ENCODE peak calls at places on chromosomes 1 and 21, in five cellular contexts. C is AG04449, J is skeletal muscle cell, H is posterior cingulate gyrus, E is fibroblast of pulmonary artery. V is an unnamed sample.

GRCh38 chr1:174114788-174115448 is 44.4 kb upstream of the RABGAP1L start:
- DNase-seq in C (no peak), J (peak; percentile 2), H (no peak), E (peak; percentile 58), V (no peak)

GRCh38 chr1:41364444-41365319 is 3.4 kb downstream of the FOXO6 start:
- DNase-seq in C (no peak), J (no peak), H (peak; percentile 83), E (no peak), V (no peak)

GRCh38 chr21:33059319-33059894 is 10.5 kb upstream of the OLIG1 start:
- DNase-seq in C (no peak), J (no peak), H (no peak), E (no peak), V (no peak)

GRCh38 chr1:230750986-230751625 is 3.9 kb downstream of the CAPN9 start:
- DNase-seq in C (no peak), J (no peak), H (no peak), E (no peak), V (no peak)

GRCh38 chr1:232542633-232543032 is 87.3 kb downstream of the SIPA1L2 start:
- DNase-seq in C (no peak), J (no peak), H (no peak), E (no peak), V (no peak)

GRCh38 chr1:172719066-172719627 is 60.2 kb downstream of the FASLG start:
- DNase-seq in C (no peak), J (no peak), H (no peak), E (peak; percentile 23), V (no peak)

GRCh38 chr1:177306019-177306415 is 135.3 kb downstream of the BRINP2 start:
- DNase-seq in C (no peak), J (no peak), H (no peak), E (no peak), V (no peak)

GRCh38 chr1:61680500-61680899 is 44.4 kb downstream of the TM2D1 start:
- DNase-seq in C (no peak), J (no peak), H (no peak), E (no peak), V (no peak)

GRCh38 chr1:9615316-9616063 is 26.8 kb downstream of the TMEM201 start:
- DNase-seq in C (no peak), J (no peak), H (peak; percentile 93), E (peak; percentile 42), V (peak; percentile 46)

GRCh38 chr1:46333300-46334029 is 7.1 kb upstream of the NSUN4 start:
- DNase-seq in C (no peak), J (no peak), H (no peak), E (peak; percentile 57), V (no peak)

GRCh38 chr1:26548841-26549240 is 19.3 kb downstream of the RPS6KA1 start:
- DNase-seq in C (no peak), J (no peak), H (no peak), E (no peak), V (no peak)

GRCh38 chr21:38839683-38840286 is 34.1 kb downstream of the ETS2 start:
- DNase-seq in C (peak; percentile 86), J (peak; percentile 92), H (no peak), E (peak; percentile 94), V (no peak)

GRCh38 chr1:154557939-154558609 is 388 bp downstream of the UBE2Q1 start:
- DNase-seq in C (no peak), J (no peak), H (peak; percentile 90), E (peak; percentile 21), V (peak; percentile 59)

GRCh38 chr1:91091812-91092211 is 70.0 kb upstream of the ZNF644 start:
- DNase-seq in C (no peak), J (no peak), H (no peak), E (peak; percentile 7), V (no peak)

GRCh38 chr1:157678721-157679120 is 21.8 kb downstream of the FCRL3 start:
- DNase-seq in C (no peak), J (no peak), H (no peak), E (no peak), V (no peak)

GRCh38 chr1:35558374-35559316 is 1.0 kb downstream of the NCDN start:
- DNase-seq in C (no peak), J (no peak), H (peak; percentile 87), E (peak; percentile 25), V (peak; percentile 66)

GRCh38 chr1:162055062-162055461 is 14.4 kb upstream of the NOS1AP start:
- DNase-seq in C (peak; percentile 24), J (peak; percentile 81), H (no peak), E (peak; percentile 85), V (no peak)